ENCODE peak calls at places on chromosomes 3 and 15, in eight cellular contexts. Q is OCI-LY7, V is HT1080, Y is NCI-H524, F is GF-D8, D is pons, X is Karpas-422, E is IMR-90. B is an unnamed sample.

GRCh38 chr3:129723558-129724324 is 117.3 kb upstream of the PLXND1 start:
- DNase-seq in Y (no peak), E (peak), X (no peak), F (no peak), D (peak), Q (no peak), V (peak), B (no peak)

GRCh38 chr3:130779486-130779885 is 32.9 kb upstream of the PIK3R4 start:
- DNase-seq in X (no peak), Q (no peak), Y (no peak), F (no peak), E (no peak), D (no peak), V (no peak), B (no peak)

GRCh38 chr3:78079514-78079913 is 1039.6 kb downstream of the ROBO2 start:
- DNase-seq in Y (no peak), Q (no peak), D (no peak), E (no peak), X (no peak), V (no peak), F (no peak), B (no peak)

GRCh38 chr3:194220776-194221735 is 85.1 kb downstream of the HES1 start:
- DNase-seq in Y (no peak), Q (no peak), F (no peak), V (peak), D (no peak), E (no peak), X (no peak), B (no peak)

GRCh38 chr3:15875016-15875689 is 77.4 kb upstream of the ANKRD28 start:
- DNase-seq in D (no peak), V (peak), F (no peak), X (no peak), Q (no peak), Y (no peak), E (peak), B (no peak)

GRCh38 chr15:90086868-90087268 is 15.4 kb downstream of the IDH2 start:
- DNase-seq in X (peak), Y (peak), E (peak), V (peak), D (no peak), Q (peak), F (no peak), B (peak)

GRCh38 chr3:30655187-30655812 is 48.9 kb downstream of the TGFBR2 start:
- DNase-seq in X (no peak), Y (no peak), Q (peak), F (no peak), D (no peak), V (peak), E (peak), B (no peak)

GRCh38 chr3:38254872-38255271 is 10.7 kb upstream of the SLC22A13 start:
- DNase-seq in F (no peak), Y (no peak), D (no peak), Q (no peak), V (no peak), E (no peak), X (no peak), B (no peak)

GRCh38 chr3:35617370-35617769 is 22.0 kb upstream of the ARPP21 start:
- DNase-seq in D (no peak), Y (no peak), Q (no peak), X (no peak), E (no peak), V (no peak), F (no peak), B (no peak)

GRCh38 chr3:52238193-52238760 is 681 bp downstream of the TWF2 start:
- DNase-seq in Q (no peak), D (no peak), V (peak), X (no peak), E (peak), Y (no peak), F (no peak), B (no peak)

GRCh38 chr3:187739561-187740445 is 5.5 kb downstream of the BCL6 start:
- DNase-seq in V (peak), D (peak), X (peak), Q (peak), E (peak), F (no peak), Y (peak), B (peak)

GRCh38 chr3:178532414-178532813 is 3.8 kb upstream of the KCNMB2 start:
- DNase-seq in F (no peak), D (no peak), E (no peak), Y (no peak), X (no peak), Q (no peak), V (no peak), B (no peak)

GRCh38 chr3:194337965-194338753 is 13.0 kb downstream of the CPN2 start:
- DNase-seq in F (no peak), D (no peak), Q (no peak), Y (no peak), E (peak), V (no peak), X (no peak), B (no peak)

GRCh38 chr15:59300618-59301139 is 72.0 kb downstream of the MYO1E start:
- DNase-seq in Y (no peak), X (no peak), F (no peak), D (no peak), E (no peak), V (no peak), Q (no peak), B (no peak)

GRCh38 chr3:123068227-123069020 is 1.6 kb downstream of the PDIA5 start:
- DNase-seq in Y (peak), F (no peak), V (peak), E (no peak), X (no peak), D (no peak), Q (no peak), B (no peak)